ENCODE peak calls at places on chromosomes 6 and 20, in four cellular contexts. K, X, I and V are unnamed samples. For H3K9me2, the result is how much of the 10 kb centered on the place peaks cover.

GRCh38 chr6:166751051-166751595 is 124.1 kb upstream of the RPS6KA2 start:
- DNase-seq in K (no peak), X (no peak), I (no peak), V (no peak)

GRCh38 chr6:156777866-156778614 is 862 bp downstream of the ARID1B start:
- DNase-seq in X (peak), I (no peak), K (peak), V (peak)

GRCh38 chr6:39426057-39426592 is 103.6 kb upstream of the KCNK16 start:
- DNase-seq in K (no peak), I (peak), X (peak), V (peak)

GRCh38 chr20:17971571-17972013 is 2.8 kb downstream of the MGME1 start:
- DNase-seq in X (peak), K (peak), I (peak), V (peak)

GRCh38 chr6:90712165-90712564 is 125.3 kb upstream of the MAP3K7 start:
- DNase-seq in K (no peak), I (no peak), X (no peak), V (no peak)

GRCh38 chr6:143397229-143398222 is 53.0 kb downstream of the ADAT2 start:
- DNase-seq in I (peak), X (peak), K (no peak), V (peak)

GRCh38 chr6:116371384-116372209 is 850 bp downstream of the DSE start:
- DNase-seq in K (no peak), I (peak), X (peak), V (peak)

GRCh38 chr6:32703347-32703746 is 36.9 kb upstream of the HLA-DQB1 start:
- DNase-seq in K (no peak), X (no peak), I (no peak), V (no peak)

GRCh38 chr6:163994566-163994965 is 580.0 kb downstream of the QKI start:
- DNase-seq in K (no peak), I (no peak), X (no peak), V (no peak)

GRCh38 chr6:21593927-21594421 is 423 bp downstream of the SOX4 start:
- DNase-seq in I (peak), K (peak), X (peak), V (no peak)

GRCh38 chr6:44507014-44507413 is 119.5 kb downstream of the CDC5L start:
- DNase-seq in X (no peak), I (no peak), K (no peak), V (no peak)

GRCh38 chr6:44504321-44504761 is 116.8 kb downstream of the CDC5L start:
- DNase-seq in I (no peak), K (no peak), X (no peak), V (no peak)

GRCh38 chr6:44500074-44500473 is 112.6 kb downstream of the CDC5L start:
- DNase-seq in X (no peak), K (no peak), I (no peak), V (no peak)

GRCh38 chr6:44505751-44506150 is 118.2 kb downstream of the CDC5L start:
- DNase-seq in I (no peak), X (no peak), K (no peak), V (no peak)

DNA sequence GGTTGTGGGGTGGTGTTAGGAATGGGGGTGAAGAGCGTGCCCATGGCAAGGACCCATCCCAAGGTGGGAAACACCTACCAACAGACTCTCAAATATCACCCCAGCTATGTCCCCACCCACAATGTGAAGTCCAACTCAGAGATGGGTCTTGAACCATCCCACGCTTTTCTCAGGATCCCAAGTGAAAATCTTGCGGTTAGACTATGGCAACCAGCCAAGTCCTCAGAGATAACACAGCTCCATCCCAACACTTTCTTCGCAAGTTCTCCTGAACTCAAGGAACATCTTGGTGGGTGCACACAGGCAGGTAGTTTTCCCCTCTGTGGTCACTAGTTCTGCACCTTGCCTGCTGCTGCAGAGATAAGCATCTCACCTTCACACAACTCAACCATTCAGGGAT is 116.0 kb downstream of the CDC5L start:
- DNase-seq in K (no peak), X (no peak), I (no peak), V (no peak)
- H3K9me2 ChIP-seq in K (under half), X (under half), I (under half), V (under half)

DNA sequence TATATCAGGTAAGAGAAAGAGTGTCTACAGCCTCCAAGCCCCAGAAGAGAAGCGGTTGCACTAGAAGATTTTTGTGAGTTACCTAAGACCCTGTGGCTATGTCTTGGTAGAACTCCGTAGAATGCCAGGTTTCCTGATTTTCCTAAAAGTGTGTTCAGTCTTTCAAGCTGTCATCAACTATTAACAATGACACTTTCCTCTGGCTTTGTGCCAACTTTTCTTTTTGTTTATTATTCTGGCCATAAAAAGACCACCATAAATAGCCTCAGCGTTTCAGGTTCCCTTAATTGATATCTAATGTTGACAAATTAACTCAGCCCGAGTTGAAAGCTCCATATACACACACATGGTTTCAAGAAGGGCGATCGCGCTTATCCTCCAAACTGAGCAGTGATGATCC is 1.2 kb downstream of the PAK5 start:
- DNase-seq in K (no peak), X (no peak), I (no peak), V (no peak)
- TF ChIP-seq EZH2 in K (no peak), X (no peak), I (no peak), V (no peak)

DNA sequence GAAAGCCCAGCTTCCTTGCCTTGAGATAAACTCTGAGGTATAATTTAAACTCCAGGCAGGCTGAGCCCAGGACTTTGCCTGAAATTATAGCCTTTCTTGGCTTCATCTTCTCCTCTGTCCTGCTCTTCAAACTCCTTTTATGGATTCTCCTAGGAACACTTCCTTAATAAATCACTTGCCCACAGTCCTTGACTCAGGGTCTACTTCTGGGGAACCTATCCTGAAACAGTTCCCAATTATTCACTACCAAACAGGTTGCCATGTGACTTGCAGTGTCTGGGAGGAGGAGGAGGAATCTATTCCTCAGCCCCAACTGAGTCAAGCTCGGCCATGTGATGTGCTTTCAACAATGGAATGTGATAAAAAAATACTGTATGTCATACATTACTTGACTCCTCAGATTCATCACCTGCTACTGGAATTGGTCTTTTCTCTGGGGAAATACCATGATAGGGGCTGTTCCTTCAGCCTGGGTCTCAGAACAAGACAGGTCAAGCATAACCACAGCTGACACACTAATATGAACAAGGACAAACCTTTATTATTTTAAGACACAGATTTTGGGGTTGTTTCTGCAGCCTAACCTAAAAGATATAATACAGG is 20.5 kb upstream of the CDKN1A start:
- DNase-seq in K (no peak), I (no peak), X (peak), V (no peak)
- H3K9me2 ChIP-seq in K (under half), I (under half), X (under half), V (under half)

GRCh38 chr6:112027942-112028674 is 25.8 kb upstream of the CCN6 start:
- DNase-seq in K (peak), X (no peak), I (no peak), V (no peak)
- TF ChIP-seq EZH2 in K (no peak), X (no peak), I (no peak), V (no peak)